ENCODE peak calls at places on chromosomes 16 and 17, in four cellular contexts. E is mammary epithelial cell, S is GM12865, C is body of pancreas. J is an unnamed sample.

GRCh38 chr17:27668488-27668823 is 37.5 kb downstream of the LGALS9 start:
- DNase-seq in E (no peak), S (no peak), C (no peak), J (no peak)

GRCh38 chr16:12132290-12132689 is 155.8 kb downstream of the SNX29 start:
- DNase-seq in E (no peak), S (no peak), C (no peak), J (no peak)

GRCh38 chr16:29994613-29995329 is 646 bp downstream of the HIRIP3 start:
- DNase-seq in E (peak), S (peak), C (peak), J (peak)

GRCh38 chr17:73950515-73950914 is 253.0 kb upstream of the RPL38 start:
- DNase-seq in E (no peak), S (no peak), C (no peak), J (no peak)

GRCh38 chr17:35543856-35544255 is 6.4 kb upstream of the SLFN12L start:
- DNase-seq in E (no peak), S (no peak), C (no peak), J (no peak)

GRCh38 chr17:21303441-21304065 is 19.0 kb downstream of the MAP2K3 start:
- DNase-seq in E (no peak), S (no peak), C (no peak), J (peak)

GRCh38 chr17:63395075-63395815 is 50.9 kb downstream of the CYB561 start:
- DNase-seq in E (no peak), S (no peak), C (no peak), J (no peak)

GRCh38 chr17:82242977-82243647 is 14.3 kb downstream of the SLC16A3 start:
- DNase-seq in E (peak), S (no peak), C (peak), J (no peak)

GRCh38 chr16:35255186-35255803 is 1795.9 kb downstream of the TP53TG3F start:
- DNase-seq in E (no peak), S (no peak), C (no peak), J (no peak)

GRCh38 chr17:7916799-7917198 is 710 bp upstream of the RNF227 start:
- DNase-seq in E (peak), S (no peak), C (peak), J (no peak)

GRCh38 chr16:67394271-67395104 is 1.2 kb upstream of the TPPP3 start:
- DNase-seq in E (no peak), S (no peak), C (peak), J (peak)

GRCh38 chr17:77318491-77319210 is 177.9 kb downstream of the SEC14L1 start:
- DNase-seq in E (peak), S (no peak), C (peak), J (no peak)

GRCh38 chr16:30353438-30354129 is 1.5 kb downstream of the CD2BP2 start:
- DNase-seq in E (no peak), S (no peak), C (no peak), J (no peak)

GRCh38 chr17:28874750-28875149 is 19.9 kb downstream of the ERAL1 start:
- DNase-seq in E (no peak), S (no peak), C (no peak), J (no peak)

GRCh38 chr17:31733326-31733725 is 125.7 kb downstream of the COPRS start:
- DNase-seq in E (no peak), S (no peak), C (no peak), J (no peak)
- TF ChIP-seq CTCF in E (no peak), S (no peak), C (no peak), J (no peak)

DNA sequence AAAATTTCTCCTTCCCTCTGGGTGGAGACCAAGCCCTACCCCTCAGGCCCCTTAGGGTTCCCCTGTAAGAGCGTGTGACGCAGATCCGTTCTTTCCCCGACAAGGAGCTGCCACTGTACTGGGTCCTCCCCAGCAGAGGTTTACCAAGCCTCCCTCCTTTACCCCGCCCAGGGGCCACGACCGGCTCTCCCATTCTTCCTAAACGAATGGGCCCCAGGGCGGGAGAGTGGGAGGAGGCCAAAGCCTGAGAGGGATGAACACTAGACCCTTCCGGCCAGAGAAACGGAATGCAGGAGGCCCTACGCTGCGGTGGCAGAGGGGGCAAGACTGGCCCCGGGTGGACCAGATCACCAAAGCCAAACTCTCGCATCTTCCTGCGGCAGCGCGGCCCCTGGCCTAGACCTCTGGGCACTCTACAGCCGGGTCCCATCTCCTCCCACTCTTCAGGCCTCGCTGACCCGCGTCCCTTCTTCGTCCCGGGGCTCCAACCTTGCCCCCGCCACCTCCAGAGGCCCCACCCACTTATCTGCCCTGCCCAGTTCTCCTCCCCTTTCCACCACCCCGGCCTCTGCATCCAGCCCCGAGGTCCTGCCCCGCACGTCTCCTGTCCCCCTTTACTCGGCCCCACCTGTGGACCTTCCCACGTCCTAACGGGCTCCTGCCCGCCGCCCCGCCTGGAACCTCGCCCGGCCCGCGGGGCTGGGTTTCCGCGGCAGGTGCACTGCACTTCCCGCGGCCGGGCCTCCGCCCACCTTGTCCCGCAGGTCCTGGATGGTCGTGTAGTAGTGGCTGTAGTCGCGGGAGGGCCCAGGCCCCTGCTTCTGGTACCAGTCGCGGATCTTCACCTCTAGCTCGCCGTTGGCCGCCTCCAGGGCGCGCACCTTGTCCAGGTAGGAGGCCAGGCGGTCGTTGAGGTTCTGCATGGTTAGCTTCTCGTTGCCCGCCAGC is 758 bp downstream of the KRT19 start:
- DNase-seq in E (no peak), S (no peak), C (peak), J (no peak)
- TF ChIP-seq CTCF in E (no peak), S (no peak), C (no peak), J (no peak)

GRCh38 chr17:45221081-45221996 is at the start of gene FMNL1:
- DNase-seq in E (no peak), S (peak), C (peak), J (peak)
- TF ChIP-seq CTCF in E (no peak), S (no peak), C (no peak), J (no peak)

DNA sequence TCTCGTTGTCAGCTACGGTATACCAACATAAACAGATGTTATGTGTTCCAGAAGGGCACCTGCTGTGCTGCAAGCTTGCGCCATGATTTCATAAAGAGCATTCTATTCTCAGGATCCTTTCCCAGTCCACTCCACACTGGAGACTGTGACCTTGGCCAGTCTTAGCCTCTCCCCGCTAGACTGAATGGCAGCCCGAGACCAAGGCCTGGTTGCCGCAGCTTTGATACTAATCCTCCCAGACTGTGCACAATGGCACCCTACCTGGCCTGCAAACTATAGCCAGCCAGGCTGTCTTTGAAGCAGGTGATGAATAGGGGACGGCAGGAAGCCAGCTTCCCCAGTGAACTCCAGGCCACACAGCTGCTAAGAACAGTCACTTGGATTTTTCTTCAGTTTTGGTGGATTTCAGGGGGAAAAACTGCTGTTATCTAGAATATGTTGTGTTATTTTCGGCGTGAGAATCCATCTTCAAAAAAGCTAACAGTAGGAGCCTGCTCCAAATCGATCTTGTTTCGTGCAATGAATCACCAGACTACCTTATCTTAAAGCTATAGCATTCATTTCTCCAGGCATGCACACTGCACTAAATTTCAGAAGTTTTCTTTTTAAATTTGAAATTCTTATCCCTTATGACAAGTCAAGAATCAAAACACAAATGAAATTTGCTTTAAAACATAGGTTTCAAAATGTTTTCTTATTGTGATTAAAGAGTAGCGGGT is 288.9 kb downstream of the CEP112 start:
- DNase-seq in E (no peak), S (no peak), C (peak), J (no peak)
- TF ChIP-seq CTCF in E (no peak), S (no peak), C (no peak), J (no peak)

J was measured in GM13977.